ENCODE peak calls at places on chromosome 13, in four cellular contexts. One of them, this sample, is unnamed.

GRCh38 chr13:78102121-78102677 is 183.6 kb upstream of the EDNRB start:
- DNase-seq in WTC11: no peak
- DNase-seq in brain microvascular endothelial cell: peak; percentile 4
- DNase-seq in fibroblast of lung: peak; percentile 93
- DNase-seq in this sample: no peak

GRCh38 chr13:48155850-48156249 is 60.9 kb upstream of the MED4 start:
- DNase-seq in fibroblast of lung: peak; percentile 21
- DNase-seq in WTC11: no peak
- DNase-seq in brain microvascular endothelial cell: peak; percentile 40
- DNase-seq in this sample: no peak

GRCh38 chr13:32426191-32426980 is 1.5 kb downstream of the N4BP2L1 start:
- DNase-seq in WTC11: no peak
- DNase-seq in fibroblast of lung: peak; percentile 31
- DNase-seq in brain microvascular endothelial cell: no peak
- DNase-seq in this sample: no peak

GRCh38 chr13:69857188-69857821 is 250.3 kb upstream of the ATXN8OS start:
- DNase-seq in brain microvascular endothelial cell: no peak
- DNase-seq in WTC11: no peak
- DNase-seq in fibroblast of lung: peak; percentile 49
- DNase-seq in this sample: peak; percentile 12

GRCh38 chr13:34076319-34076718 is 258.4 kb downstream of the RFC3 start:
- DNase-seq in fibroblast of lung: no peak
- DNase-seq in brain microvascular endothelial cell: no peak
- DNase-seq in WTC11: no peak
- DNase-seq in this sample: no peak

GRCh38 chr13:57557979-57558529 is 73.5 kb upstream of the PCDH17 start:
- DNase-seq in brain microvascular endothelial cell: no peak
- DNase-seq in fibroblast of lung: peak; percentile 1
- DNase-seq in WTC11: no peak
- DNase-seq in this sample: no peak

GRCh38 chr13:93925976-93926375 is 553.5 kb downstream of the DCT start:
- DNase-seq in brain microvascular endothelial cell: no peak
- DNase-seq in WTC11: no peak
- DNase-seq in fibroblast of lung: no peak
- DNase-seq in this sample: no peak

GRCh38 chr13:77222000-77222690 is 104.7 kb downstream of the MYCBP2 start:
- DNase-seq in fibroblast of lung: no peak
- DNase-seq in brain microvascular endothelial cell: no peak
- DNase-seq in WTC11: no peak
- DNase-seq in this sample: no peak

GRCh38 chr13:113802090-113802531 is 43.1 kb downstream of the TMEM255B start:
- DNase-seq in WTC11: peak; percentile 76
- DNase-seq in fibroblast of lung: peak; percentile 83
- DNase-seq in brain microvascular endothelial cell: peak; percentile 54
- DNase-seq in this sample: peak; percentile 75

GRCh38 chr13:45040626-45041025 is 51.3 kb downstream of the GPALPP1 start:
- DNase-seq in brain microvascular endothelial cell: no peak
- DNase-seq in fibroblast of lung: peak; percentile 22
- DNase-seq in WTC11: no peak
- DNase-seq in this sample: no peak

GRCh38 chr13:42246541-42246940 is 25.4 kb upstream of the AKAP11 start:
- DNase-seq in fibroblast of lung: no peak
- DNase-seq in brain microvascular endothelial cell: no peak
- DNase-seq in WTC11: no peak
- DNase-seq in this sample: no peak

GRCh38 chr13:66341038-66341437 is 889.1 kb downstream of the PCDH9 start:
- DNase-seq in WTC11: no peak
- DNase-seq in fibroblast of lung: no peak
- DNase-seq in brain microvascular endothelial cell: no peak
- DNase-seq in this sample: no peak

GRCh38 chr13:72952529-72953141 is 106.2 kb upstream of the KLF5 start:
- DNase-seq in WTC11: no peak
- DNase-seq in brain microvascular endothelial cell: no peak
- DNase-seq in fibroblast of lung: no peak
- DNase-seq in this sample: no peak

GRCh38 chr13:76293751-76294150 is 592.5 kb downstream of the KCTD12 start:
- DNase-seq in brain microvascular endothelial cell: peak; percentile 17
- DNase-seq in WTC11: no peak
- DNase-seq in fibroblast of lung: peak; percentile 23
- DNase-seq in this sample: no peak

GRCh38 chr13:55302568-55302967 is 1838.2 kb upstream of the PRR20A start:
- DNase-seq in brain microvascular endothelial cell: no peak
- DNase-seq in WTC11: no peak
- DNase-seq in fibroblast of lung: no peak
- DNase-seq in this sample: no peak

GRCh38 chr13:98972627-98973026 is 5.2 kb downstream of the DOCK9 start:
- DNase-seq in brain microvascular endothelial cell: peak; percentile 88
- DNase-seq in WTC11: no peak
- DNase-seq in fibroblast of lung: no peak
- DNase-seq in this sample: no peak

GRCh38 chr13:81487151-81487550 is 1146.2 kb upstream of the SPRY2 start:
- DNase-seq in brain microvascular endothelial cell: peak; percentile 0
- DNase-seq in WTC11: peak; percentile 49
- DNase-seq in fibroblast of lung: no peak
- DNase-seq in this sample: peak; percentile 28

GRCh38 chr13:59356607-59357006 is 807.1 kb downstream of the DIAPH3 start:
- DNase-seq in fibroblast of lung: peak; percentile 74
- DNase-seq in WTC11: no peak
- DNase-seq in brain microvascular endothelial cell: peak; percentile 72
- DNase-seq in this sample: no peak

GRCh38 chr13:36131215-36131930 is at the start of gene DCLK1:
- DNase-seq in brain microvascular endothelial cell: peak; percentile 33
- DNase-seq in fibroblast of lung: peak; percentile 31
- DNase-seq in WTC11: peak; percentile 73
- DNase-seq in this sample: peak; percentile 79

GRCh38 chr13:106033634-106034033 is 501.8 kb downstream of the EFNB2 start:
- DNase-seq in brain microvascular endothelial cell: peak; percentile 47
- DNase-seq in WTC11: no peak
- DNase-seq in fibroblast of lung: peak; percentile 81
- DNase-seq in this sample: no peak

GRCh38 chr13:35926859-35927530 is 204.2 kb downstream of the DCLK1 start:
- DNase-seq in WTC11: no peak
- DNase-seq in fibroblast of lung: peak; percentile 53
- DNase-seq in brain microvascular endothelial cell: no peak
- DNase-seq in this sample: no peak

GRCh38 chr13:114282143-114282685 is 813 bp downstream of the UPF3A start:
- DNase-seq in WTC11: peak; percentile 55
- DNase-seq in fibroblast of lung: peak; percentile 73
- DNase-seq in brain microvascular endothelial cell: peak; percentile 17
- DNase-seq in this sample: peak; percentile 57

GRCh38 chr13:114115191-114115671 is 17.2 kb downstream of the RASA3 start:
- DNase-seq in WTC11: peak; percentile 8
- DNase-seq in fibroblast of lung: peak; percentile 81
- DNase-seq in brain microvascular endothelial cell: peak; percentile 89
- DNase-seq in this sample: no peak

GRCh38 chr13:110743687-110744086 is 30.2 kb downstream of the ING1 start:
- DNase-seq in fibroblast of lung: no peak
- DNase-seq in WTC11: no peak
- DNase-seq in brain microvascular endothelial cell: no peak
- DNase-seq in this sample: no peak

GRCh38 chr13:62537593-62537992 is 1121.9 kb upstream of the PCDH20 start:
- DNase-seq in WTC11: no peak
- DNase-seq in fibroblast of lung: peak; percentile 4
- DNase-seq in brain microvascular endothelial cell: no peak
- DNase-seq in this sample: no peak

GRCh38 chr13:98405107-98405571 is 171.8 kb downstream of the STK24 start:
- DNase-seq in WTC11: peak; percentile 42
- DNase-seq in fibroblast of lung: peak; percentile 29
- DNase-seq in brain microvascular endothelial cell: no peak
- DNase-seq in this sample: peak; percentile 38

GRCh38 chr13:42002066-42002465 is 41.2 kb upstream of the VWA8 start:
- DNase-seq in brain microvascular endothelial cell: no peak
- DNase-seq in WTC11: no peak
- DNase-seq in fibroblast of lung: no peak
- DNase-seq in this sample: no peak

DNA sequence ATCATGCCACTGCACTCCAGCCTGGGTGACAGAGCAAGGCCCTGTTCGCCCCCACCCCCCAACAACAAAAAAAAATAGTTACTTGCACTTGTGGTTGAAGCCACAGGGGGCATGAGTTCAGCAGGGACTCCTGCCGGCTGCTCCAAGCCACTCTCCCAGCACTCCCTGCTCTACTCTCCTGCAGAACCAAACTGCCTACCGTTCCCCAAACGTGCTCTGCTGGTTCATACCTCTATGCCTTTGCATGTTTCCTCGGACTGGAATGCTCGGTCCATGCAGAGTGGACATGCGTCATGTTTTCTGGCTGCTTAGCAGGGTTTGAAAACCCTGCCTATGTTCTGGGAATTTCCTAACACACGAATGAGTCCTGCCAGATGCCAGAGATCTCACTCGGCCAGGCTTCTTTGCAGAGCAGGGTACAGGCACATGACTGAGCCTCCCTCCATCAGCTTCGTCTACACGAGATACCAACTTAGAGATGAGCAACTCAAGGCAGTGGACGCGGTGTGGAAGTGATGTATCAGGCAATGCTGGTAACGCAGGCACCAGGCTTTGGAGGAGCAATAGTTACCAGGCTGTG is 8.5 kb upstream of the SLC25A15 start:
- DNase-seq in WTC11: no peak
- DNase-seq in fibroblast of lung: peak; percentile 9
- DNase-seq in brain microvascular endothelial cell: peak; percentile 57
- DNase-seq in this sample: no peak
- TF ChIP-seq CTCF in WTC11: no peak
- TF ChIP-seq CTCF in fibroblast of lung: no peak
- TF ChIP-seq CTCF in brain microvascular endothelial cell: peak; percentile 37
- TF ChIP-seq CTCF in this sample: no peak

GRCh38 chr13:19759669-19760068 is 23.1 kb downstream of the PSPC1 start:
- DNase-seq in brain microvascular endothelial cell: peak; percentile 13
- DNase-seq in fibroblast of lung: no peak
- DNase-seq in WTC11: no peak
- DNase-seq in this sample: no peak
- TF ChIP-seq CTCF in brain microvascular endothelial cell: no peak
- TF ChIP-seq CTCF in fibroblast of lung: no peak
- TF ChIP-seq CTCF in WTC11: no peak
- TF ChIP-seq CTCF in this sample: no peak

GRCh38 chr13:108733141-108733540 is 103.7 kb downstream of the MYO16 start:
- DNase-seq in WTC11: no peak
- DNase-seq in fibroblast of lung: no peak
- DNase-seq in brain microvascular endothelial cell: no peak
- DNase-seq in this sample: no peak

GRCh38 chr13:108728370-108728769 is 99.0 kb downstream of the MYO16 start:
- DNase-seq in brain microvascular endothelial cell: no peak
- DNase-seq in fibroblast of lung: no peak
- DNase-seq in WTC11: peak; percentile 57
- DNase-seq in this sample: peak; percentile 6
- TF ChIP-seq CTCF in brain microvascular endothelial cell: peak; percentile 27
- TF ChIP-seq CTCF in fibroblast of lung: no peak
- TF ChIP-seq CTCF in WTC11: peak; percentile 32
- TF ChIP-seq CTCF in this sample: peak; percentile 29

DNA sequence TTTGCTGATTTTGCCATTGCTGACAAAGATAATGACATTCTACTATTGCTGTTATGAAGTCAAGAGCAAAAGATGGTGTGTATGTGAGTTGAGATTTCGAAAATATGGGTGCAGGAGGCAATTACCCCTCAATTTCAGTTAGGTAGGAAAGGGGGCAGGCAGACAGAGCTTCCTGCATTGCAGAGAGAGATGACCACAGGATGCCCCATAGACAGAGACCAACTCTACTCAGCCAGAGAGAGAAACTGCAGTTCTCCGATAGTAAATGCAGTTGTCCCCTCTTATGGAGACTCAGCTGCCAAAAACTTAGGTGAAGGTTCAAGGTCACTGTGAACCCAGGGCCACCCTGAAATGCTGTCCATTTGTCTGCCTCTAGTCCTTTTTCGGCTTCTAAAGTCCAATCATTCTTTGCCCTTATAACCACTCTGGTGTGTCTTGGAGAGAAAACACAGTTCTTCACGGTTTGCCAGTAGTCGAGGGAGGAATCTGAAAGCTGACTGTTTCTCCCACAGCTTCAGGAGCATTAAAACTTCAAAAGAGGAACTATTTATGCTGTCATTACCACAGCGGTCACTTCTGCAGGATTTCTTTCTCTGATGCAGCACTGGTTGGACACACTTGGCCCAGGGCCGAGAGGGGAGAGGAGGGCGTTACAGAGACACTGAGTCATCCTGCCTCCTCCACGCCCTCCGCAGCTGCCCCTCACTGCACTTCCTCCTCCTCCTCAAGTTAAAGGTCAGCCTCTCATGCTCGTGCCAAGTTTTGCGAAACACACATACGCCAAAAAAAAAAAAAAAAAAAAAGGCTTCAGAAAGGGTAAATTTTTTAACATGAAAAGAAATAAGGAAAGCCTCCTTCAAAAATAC is 264.3 kb downstream of the FOXO1 start:
- DNase-seq in WTC11: no peak
- DNase-seq in fibroblast of lung: peak; percentile 99
- DNase-seq in brain microvascular endothelial cell: peak; percentile 97
- DNase-seq in this sample: peak; percentile 20
- TF ChIP-seq CTCF in WTC11: no peak
- TF ChIP-seq CTCF in fibroblast of lung: no peak
- TF ChIP-seq CTCF in brain microvascular endothelial cell: no peak
- TF ChIP-seq CTCF in this sample: no peak

DNA sequence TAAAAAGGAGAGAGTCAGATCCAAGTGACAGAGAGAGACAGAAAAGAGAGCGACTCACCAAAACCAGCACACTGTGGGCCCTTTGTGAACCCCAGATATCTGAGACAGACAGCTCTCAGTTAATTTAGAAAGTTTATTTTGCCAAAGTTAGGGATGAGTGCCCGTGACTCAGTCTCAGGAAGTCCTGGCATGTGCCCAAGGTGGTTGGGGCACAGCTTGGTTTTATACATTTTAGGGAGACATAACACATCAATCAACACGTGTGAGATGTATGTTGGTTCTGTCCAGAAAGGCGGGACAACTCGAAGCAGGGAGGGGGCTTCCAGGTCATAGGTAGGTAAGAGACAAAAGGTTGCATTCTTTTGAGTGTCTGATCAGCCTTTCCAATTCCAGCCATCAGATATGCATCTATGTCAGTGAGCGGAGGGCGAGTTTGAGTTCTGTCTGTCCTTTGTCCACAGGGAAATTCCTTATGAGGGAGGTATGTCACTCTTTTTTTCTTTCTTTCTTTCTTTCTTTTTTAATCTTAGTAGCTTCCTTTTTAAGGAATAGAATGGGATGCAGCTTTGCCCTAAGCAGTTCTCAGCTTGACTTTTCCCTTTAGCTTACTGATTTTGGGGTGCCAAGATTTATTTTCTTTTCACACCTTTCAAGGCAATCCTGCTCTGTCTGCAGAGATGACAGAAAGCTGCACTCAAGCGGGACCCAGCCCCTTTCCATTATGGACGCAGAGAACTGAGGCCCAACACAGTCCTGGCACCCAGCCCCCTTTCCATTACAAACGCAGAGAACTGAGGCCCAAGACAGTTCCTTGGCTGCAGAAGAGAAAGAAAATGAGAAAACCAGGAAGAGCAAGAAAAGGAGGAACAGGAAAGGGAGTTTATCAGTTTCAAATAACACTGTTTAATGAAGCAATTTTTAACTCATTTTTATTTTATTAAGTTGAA is 37.1 kb upstream of the ATP11A start:
- DNase-seq in fibroblast of lung: no peak
- DNase-seq in brain microvascular endothelial cell: no peak
- DNase-seq in WTC11: no peak
- DNase-seq in this sample: no peak
- TF ChIP-seq CTCF in fibroblast of lung: no peak
- TF ChIP-seq CTCF in brain microvascular endothelial cell: no peak
- TF ChIP-seq CTCF in WTC11: no peak
- TF ChIP-seq CTCF in this sample: no peak

GRCh38 chr13:49776871-49777270 is 15.6 kb downstream of the KPNA3 start:
- DNase-seq in WTC11: no peak
- DNase-seq in fibroblast of lung: no peak
- DNase-seq in brain microvascular endothelial cell: no peak
- DNase-seq in this sample: no peak
- TF ChIP-seq CTCF in WTC11: no peak
- TF ChIP-seq CTCF in fibroblast of lung: no peak
- TF ChIP-seq CTCF in brain microvascular endothelial cell: no peak
- TF ChIP-seq CTCF in this sample: no peak

GRCh38 chr13:27270594-27271520 is at the start of gene RASL11A:
- DNase-seq in WTC11: peak; percentile 87
- DNase-seq in brain microvascular endothelial cell: peak; percentile 81
- DNase-seq in fibroblast of lung: peak; percentile 94
- DNase-seq in this sample: peak; percentile 85
- TF ChIP-seq CTCF in WTC11: peak; percentile 91
- TF ChIP-seq CTCF in brain microvascular endothelial cell: peak; percentile 70
- TF ChIP-seq CTCF in fibroblast of lung: peak; percentile 41
- TF ChIP-seq CTCF in this sample: peak; percentile 95